ENCODE peak calls at places on chromosomes 12 and 14, in five cellular contexts. One of them, this sample, is unnamed.

GRCh38 chr12:14366211-14366762 is 805 bp downstream of the ATF7IP start:
- DNase-seq in EL: no peak
- DNase-seq in neural crest cell: no peak
- DNase-seq in GM12891: no peak
- DNase-seq in AG10803: peak
- DNase-seq in this sample: no peak

GRCh38 chr14:75906680-75907280 is 75.0 kb downstream of the TGFB3 start:
- DNase-seq in GM12891: peak
- DNase-seq in EL: peak
- DNase-seq in AG10803: peak
- DNase-seq in neural crest cell: peak
- DNase-seq in this sample: no peak

GRCh38 chr12:115261691-115262398 is 577.9 kb upstream of the TBX3 start:
- DNase-seq in AG10803: no peak
- DNase-seq in EL: peak
- DNase-seq in neural crest cell: no peak
- DNase-seq in GM12891: no peak
- DNase-seq in this sample: no peak

GRCh38 chr14:70168401-70168800 is 20.4 kb downstream of the SLC8A3 start:
- DNase-seq in EL: no peak
- DNase-seq in AG10803: no peak
- DNase-seq in neural crest cell: no peak
- DNase-seq in GM12891: no peak
- DNase-seq in this sample: no peak

GRCh38 chr14:63899953-63900352 is 47.1 kb downstream of the SYNE2 start:
- DNase-seq in neural crest cell: no peak
- DNase-seq in AG10803: no peak
- DNase-seq in EL: no peak
- DNase-seq in GM12891: no peak
- DNase-seq in this sample: no peak

GRCh38 chr14:34713681-34714319 is 593 bp downstream of the CFL2 start:
- DNase-seq in AG10803: peak
- DNase-seq in neural crest cell: no peak
- DNase-seq in EL: peak
- DNase-seq in GM12891: no peak
- DNase-seq in this sample: no peak

GRCh38 chr12:49950310-49951251 is at the start of gene AQP2:
- DNase-seq in EL: no peak
- DNase-seq in AG10803: no peak
- DNase-seq in GM12891: no peak
- DNase-seq in neural crest cell: no peak
- DNase-seq in this sample: no peak

GRCh38 chr12:3266638-3267037 is 189.5 kb downstream of the TSPAN9 start:
- DNase-seq in AG10803: no peak
- DNase-seq in GM12891: no peak
- DNase-seq in EL: no peak
- DNase-seq in neural crest cell: no peak
- DNase-seq in this sample: no peak

GRCh38 chr14:65453807-65454480 is 41.4 kb downstream of the FUT8 start:
- DNase-seq in EL: no peak
- DNase-seq in neural crest cell: no peak
- DNase-seq in AG10803: no peak
- DNase-seq in GM12891: no peak
- DNase-seq in this sample: no peak

GRCh38 chr14:96830946-96831345 is 33.8 kb downstream of the VRK1 start:
- DNase-seq in neural crest cell: no peak
- DNase-seq in GM12891: no peak
- DNase-seq in AG10803: no peak
- DNase-seq in EL: no peak
- DNase-seq in this sample: no peak